ENCODE peak calls at places on chromosomes 12 and 14, in seven cellular contexts. One of them, this sample, is unnamed.

GRCh38 chr14:24378981-24379906 is 11.3 kb downstream of the NFATC4 start:
- DNase-seq in SHP77: no peak
- DNase-seq in activated CD4-positive, alpha-beta T cell treated with anti-CD3 and anti-CD28 coated beads for 48 hours: no peak
- DNase-seq in nephron progenitor cell: no peak
- DNase-seq in A549: no peak
- DNase-seq in NCI-H1930: no peak
- DNase-seq in kidney: no peak
- DNase-seq in this sample: no peak

GRCh38 chr12:62379723-62380045 is 86.9 kb upstream of the MON2 start:
- DNase-seq in SHP77: no peak
- DNase-seq in activated CD4-positive, alpha-beta T cell treated with anti-CD3 and anti-CD28 coated beads for 48 hours: no peak
- DNase-seq in nephron progenitor cell: no peak
- DNase-seq in A549: no peak
- DNase-seq in NCI-H1930: no peak
- DNase-seq in kidney: no peak
- DNase-seq in this sample: peak; percentile 72

GRCh38 chr14:35406090-35406489 is 1.5 kb upstream of the NFKBIA start:
- DNase-seq in SHP77: no peak
- DNase-seq in activated CD4-positive, alpha-beta T cell treated with anti-CD3 and anti-CD28 coated beads for 48 hours: no peak
- DNase-seq in nephron progenitor cell: no peak
- DNase-seq in A549: no peak
- DNase-seq in NCI-H1930: no peak
- DNase-seq in kidney: no peak
- DNase-seq in this sample: no peak

GRCh38 chr12:29961231-29961630 is 177.5 kb upstream of the TMTC1 start:
- DNase-seq in SHP77: no peak
- DNase-seq in activated CD4-positive, alpha-beta T cell treated with anti-CD3 and anti-CD28 coated beads for 48 hours: no peak
- DNase-seq in nephron progenitor cell: no peak
- DNase-seq in A549: no peak
- DNase-seq in NCI-H1930: no peak
- DNase-seq in kidney: no peak
- DNase-seq in this sample: no peak

GRCh38 chr12:70560671-70561070 is 76.6 kb downstream of the PTPRB start:
- DNase-seq in SHP77: no peak
- DNase-seq in activated CD4-positive, alpha-beta T cell treated with anti-CD3 and anti-CD28 coated beads for 48 hours: no peak
- DNase-seq in nephron progenitor cell: no peak
- DNase-seq in A549: no peak
- DNase-seq in NCI-H1930: no peak
- DNase-seq in kidney: no peak
- DNase-seq in this sample: no peak

GRCh38 chr12:121025442-121026226 is 9.3 kb upstream of the C12orf43 start:
- DNase-seq in SHP77: no peak
- DNase-seq in activated CD4-positive, alpha-beta T cell treated with anti-CD3 and anti-CD28 coated beads for 48 hours: no peak
- DNase-seq in nephron progenitor cell: no peak
- DNase-seq in A549: peak; percentile 69
- DNase-seq in NCI-H1930: no peak
- DNase-seq in kidney: no peak
- DNase-seq in this sample: no peak

GRCh38 chr12:5912437-5913334 is 32.4 kb downstream of the ANO2 start:
- DNase-seq in SHP77: no peak
- DNase-seq in activated CD4-positive, alpha-beta T cell treated with anti-CD3 and anti-CD28 coated beads for 48 hours: no peak
- DNase-seq in nephron progenitor cell: peak; percentile 56
- DNase-seq in A549: peak; percentile 22
- DNase-seq in NCI-H1930: no peak
- DNase-seq in kidney: no peak
- DNase-seq in this sample: no peak

GRCh38 chr12:124545508-124546418 is 21.6 kb downstream of the NCOR2 start:
- DNase-seq in SHP77: no peak
- DNase-seq in activated CD4-positive, alpha-beta T cell treated with anti-CD3 and anti-CD28 coated beads for 48 hours: peak; percentile 80
- DNase-seq in nephron progenitor cell: no peak
- DNase-seq in A549: no peak
- DNase-seq in NCI-H1930: no peak
- DNase-seq in kidney: peak; percentile 90
- DNase-seq in this sample: peak; percentile 77

GRCh38 chr12:108400060-108400459 is 60.9 kb upstream of the CMKLR1 start:
- DNase-seq in SHP77: no peak
- DNase-seq in activated CD4-positive, alpha-beta T cell treated with anti-CD3 and anti-CD28 coated beads for 48 hours: no peak
- DNase-seq in nephron progenitor cell: no peak
- DNase-seq in A549: no peak
- DNase-seq in NCI-H1930: no peak
- DNase-seq in kidney: no peak
- DNase-seq in this sample: no peak

GRCh38 chr12:40325349-40325960 is 100.7 kb downstream of the LRRK2 start:
- DNase-seq in SHP77: peak; percentile 61
- DNase-seq in activated CD4-positive, alpha-beta T cell treated with anti-CD3 and anti-CD28 coated beads for 48 hours: no peak
- DNase-seq in nephron progenitor cell: no peak
- DNase-seq in A549: peak; percentile 75
- DNase-seq in NCI-H1930: no peak
- DNase-seq in kidney: no peak
- DNase-seq in this sample: no peak

GRCh38 chr12:67649165-67650126 is 901 bp downstream of the DYRK2 start:
- DNase-seq in SHP77: no peak
- DNase-seq in activated CD4-positive, alpha-beta T cell treated with anti-CD3 and anti-CD28 coated beads for 48 hours: peak; percentile 51
- DNase-seq in nephron progenitor cell: peak; percentile 54
- DNase-seq in A549: no peak
- DNase-seq in NCI-H1930: no peak
- DNase-seq in kidney: peak; percentile 85
- DNase-seq in this sample: peak; percentile 33

GRCh38 chr14:35332517-35333346 is 40.5 kb downstream of the PSMA6 start:
- DNase-seq in SHP77: no peak
- DNase-seq in activated CD4-positive, alpha-beta T cell treated with anti-CD3 and anti-CD28 coated beads for 48 hours: peak; percentile 79
- DNase-seq in nephron progenitor cell: no peak
- DNase-seq in A549: peak; percentile 58
- DNase-seq in NCI-H1930: no peak
- DNase-seq in kidney: no peak
- DNase-seq in this sample: no peak

GRCh38 chr12:32671930-32672785 is 6.9 kb upstream of the DNM1L start:
- DNase-seq in SHP77: peak; percentile 85
- DNase-seq in activated CD4-positive, alpha-beta T cell treated with anti-CD3 and anti-CD28 coated beads for 48 hours: no peak
- DNase-seq in nephron progenitor cell: peak; percentile 22
- DNase-seq in A549: peak; percentile 73
- DNase-seq in NCI-H1930: peak; percentile 59
- DNase-seq in kidney: no peak
- DNase-seq in this sample: peak; percentile 32

GRCh38 chr14:69323266-69323966 is 63.5 kb downstream of the GALNT16 start:
- DNase-seq in SHP77: no peak
- DNase-seq in activated CD4-positive, alpha-beta T cell treated with anti-CD3 and anti-CD28 coated beads for 48 hours: no peak
- DNase-seq in nephron progenitor cell: no peak
- DNase-seq in A549: no peak
- DNase-seq in NCI-H1930: no peak
- DNase-seq in kidney: peak; percentile 41
- DNase-seq in this sample: no peak

GRCh38 chr12:25286837-25287236 is 36.1 kb upstream of the KRAS start:
- DNase-seq in SHP77: no peak
- DNase-seq in activated CD4-positive, alpha-beta T cell treated with anti-CD3 and anti-CD28 coated beads for 48 hours: no peak
- DNase-seq in nephron progenitor cell: no peak
- DNase-seq in A549: no peak
- DNase-seq in NCI-H1930: no peak
- DNase-seq in kidney: no peak
- DNase-seq in this sample: no peak